ENCODE peak calls at places on chromosomes 1 and 21, in ten cellular contexts. One of them, this sample, is unnamed.

GRCh38 chr1:245180496-245180895 is 25.7 kb downstream of the KIF26B start:
- DNase-seq in CD8-positive, alpha-beta T cell: no peak
- DNase-seq in astrocyte of the spinal cord: peak
- DNase-seq in mucosa of descending colon: no peak
- DNase-seq in fibroblast of pulmonary artery: no peak
- DNase-seq in transverse colon: no peak
- DNase-seq in heart left ventricle: no peak
- DNase-seq in PC-9: no peak
- DNase-seq in fibroblast of the aortic adventitia: no peak
- DNase-seq in bronchial epithelial cell: no peak
- DNase-seq in this sample: no peak

GRCh38 chr21:36125513-36126121 is 9.3 kb upstream of the CBR3 start:
- DNase-seq in fibroblast of pulmonary artery: peak
- DNase-seq in transverse colon: peak
- DNase-seq in bronchial epithelial cell: peak
- DNase-seq in fibroblast of the aortic adventitia: peak
- DNase-seq in CD8-positive, alpha-beta T cell: peak
- DNase-seq in mucosa of descending colon: no peak
- DNase-seq in PC-9: peak
- DNase-seq in astrocyte of the spinal cord: peak
- DNase-seq in heart left ventricle: no peak
- DNase-seq in this sample: peak

GRCh38 chr1:48084826-48085225 is 87.6 kb upstream of the TRABD2B start:
- DNase-seq in heart left ventricle: no peak
- DNase-seq in astrocyte of the spinal cord: no peak
- DNase-seq in fibroblast of pulmonary artery: no peak
- DNase-seq in fibroblast of the aortic adventitia: no peak
- DNase-seq in bronchial epithelial cell: no peak
- DNase-seq in PC-9: no peak
- DNase-seq in mucosa of descending colon: no peak
- DNase-seq in transverse colon: no peak
- DNase-seq in CD8-positive, alpha-beta T cell: no peak
- DNase-seq in this sample: no peak

GRCh38 chr1:211729238-211729637 is 53.8 kb upstream of the NEK2 start:
- DNase-seq in fibroblast of the aortic adventitia: no peak
- DNase-seq in PC-9: no peak
- DNase-seq in CD8-positive, alpha-beta T cell: no peak
- DNase-seq in transverse colon: no peak
- DNase-seq in fibroblast of pulmonary artery: no peak
- DNase-seq in heart left ventricle: no peak
- DNase-seq in bronchial epithelial cell: no peak
- DNase-seq in mucosa of descending colon: no peak
- DNase-seq in astrocyte of the spinal cord: no peak
- DNase-seq in this sample: no peak

GRCh38 chr1:17561252-17561558 is 21.7 kb downstream of the ARHGEF10L start:
- DNase-seq in heart left ventricle: no peak
- DNase-seq in mucosa of descending colon: no peak
- DNase-seq in fibroblast of pulmonary artery: no peak
- DNase-seq in CD8-positive, alpha-beta T cell: no peak
- DNase-seq in PC-9: no peak
- DNase-seq in astrocyte of the spinal cord: peak
- DNase-seq in transverse colon: no peak
- DNase-seq in fibroblast of the aortic adventitia: no peak
- DNase-seq in bronchial epithelial cell: no peak
- DNase-seq in this sample: no peak

GRCh38 chr1:49163041-49163440 is 386.4 kb upstream of the BEND5 start:
- DNase-seq in transverse colon: no peak
- DNase-seq in PC-9: no peak
- DNase-seq in bronchial epithelial cell: peak
- DNase-seq in mucosa of descending colon: no peak
- DNase-seq in fibroblast of pulmonary artery: peak
- DNase-seq in astrocyte of the spinal cord: peak
- DNase-seq in CD8-positive, alpha-beta T cell: no peak
- DNase-seq in heart left ventricle: no peak
- DNase-seq in fibroblast of the aortic adventitia: no peak
- DNase-seq in this sample: peak

GRCh38 chr1:182637769-182638168 is 33.6 kb upstream of the RGS16 start:
- DNase-seq in fibroblast of the aortic adventitia: no peak
- DNase-seq in heart left ventricle: no peak
- DNase-seq in bronchial epithelial cell: no peak
- DNase-seq in transverse colon: no peak
- DNase-seq in CD8-positive, alpha-beta T cell: no peak
- DNase-seq in mucosa of descending colon: no peak
- DNase-seq in astrocyte of the spinal cord: no peak
- DNase-seq in fibroblast of pulmonary artery: no peak
- DNase-seq in PC-9: no peak
- DNase-seq in this sample: no peak

GRCh38 chr1:204746838-204747442 is 61.4 kb upstream of the LRRN2 start:
- DNase-seq in PC-9: no peak
- DNase-seq in bronchial epithelial cell: peak
- DNase-seq in CD8-positive, alpha-beta T cell: peak
- DNase-seq in transverse colon: peak
- DNase-seq in fibroblast of pulmonary artery: peak
- DNase-seq in heart left ventricle: no peak
- DNase-seq in mucosa of descending colon: no peak
- DNase-seq in fibroblast of the aortic adventitia: peak
- DNase-seq in astrocyte of the spinal cord: peak
- DNase-seq in this sample: peak

GRCh38 chr21:41317458-41317857 is 857 bp downstream of the FAM3B start:
- DNase-seq in bronchial epithelial cell: no peak
- DNase-seq in transverse colon: no peak
- DNase-seq in heart left ventricle: no peak
- DNase-seq in PC-9: no peak
- DNase-seq in CD8-positive, alpha-beta T cell: no peak
- DNase-seq in fibroblast of the aortic adventitia: no peak
- DNase-seq in mucosa of descending colon: no peak
- DNase-seq in fibroblast of pulmonary artery: no peak
- DNase-seq in astrocyte of the spinal cord: no peak
- DNase-seq in this sample: no peak

GRCh38 chr1:155966135-155966534 is 12.2 kb downstream of the ARHGEF2 start:
- DNase-seq in bronchial epithelial cell: no peak
- DNase-seq in CD8-positive, alpha-beta T cell: no peak
- DNase-seq in PC-9: no peak
- DNase-seq in fibroblast of pulmonary artery: no peak
- DNase-seq in fibroblast of the aortic adventitia: no peak
- DNase-seq in heart left ventricle: no peak
- DNase-seq in astrocyte of the spinal cord: no peak
- DNase-seq in transverse colon: no peak
- DNase-seq in mucosa of descending colon: no peak
- DNase-seq in this sample: no peak
- TF ChIP-seq CTCF in bronchial epithelial cell: no peak
- TF ChIP-seq CTCF in CD8-positive, alpha-beta T cell: no peak
- TF ChIP-seq CTCF in PC-9: no peak
- TF ChIP-seq CTCF in fibroblast of pulmonary artery: peak
- TF ChIP-seq CTCF in fibroblast of the aortic adventitia: peak
- TF ChIP-seq CTCF in heart left ventricle: peak
- TF ChIP-seq CTCF in astrocyte of the spinal cord: peak
- TF ChIP-seq CTCF in transverse colon: no peak
- TF ChIP-seq CTCF in mucosa of descending colon: no peak
- TF ChIP-seq CTCF in this sample: no peak

GRCh38 chr1:109622103-109622892 is 2.7 kb downstream of the AMPD2 start:
- DNase-seq in fibroblast of the aortic adventitia: no peak
- DNase-seq in transverse colon: no peak
- DNase-seq in mucosa of descending colon: no peak
- DNase-seq in bronchial epithelial cell: no peak
- DNase-seq in PC-9: peak
- DNase-seq in fibroblast of pulmonary artery: no peak
- DNase-seq in astrocyte of the spinal cord: no peak
- DNase-seq in heart left ventricle: no peak
- DNase-seq in CD8-positive, alpha-beta T cell: no peak
- DNase-seq in this sample: no peak
- H3K4me3 ChIP-seq in fibroblast of the aortic adventitia: peak
- H3K4me3 ChIP-seq in transverse colon: no peak
- H3K4me3 ChIP-seq in mucosa of descending colon: no peak
- H3K4me3 ChIP-seq in bronchial epithelial cell: no peak
- H3K4me3 ChIP-seq in PC-9: no peak
- H3K4me3 ChIP-seq in fibroblast of pulmonary artery: peak
- H3K4me3 ChIP-seq in astrocyte of the spinal cord: peak
- H3K4me3 ChIP-seq in heart left ventricle: no peak
- H3K4me3 ChIP-seq in CD8-positive, alpha-beta T cell: peak
- H3K4me3 ChIP-seq in this sample: no peak

GRCh38 chr1:218451415-218451814 is 106.3 kb downstream of the TGFB2 start:
- DNase-seq in mucosa of descending colon: no peak
- DNase-seq in heart left ventricle: no peak
- DNase-seq in fibroblast of the aortic adventitia: no peak
- DNase-seq in PC-9: no peak
- DNase-seq in CD8-positive, alpha-beta T cell: no peak
- DNase-seq in bronchial epithelial cell: no peak
- DNase-seq in transverse colon: no peak
- DNase-seq in fibroblast of pulmonary artery: no peak
- DNase-seq in astrocyte of the spinal cord: no peak
- DNase-seq in this sample: no peak
- TF ChIP-seq CTCF in mucosa of descending colon: no peak
- TF ChIP-seq CTCF in heart left ventricle: no peak
- TF ChIP-seq CTCF in fibroblast of the aortic adventitia: no peak
- TF ChIP-seq CTCF in PC-9: no peak
- TF ChIP-seq CTCF in CD8-positive, alpha-beta T cell: no peak
- TF ChIP-seq CTCF in bronchial epithelial cell: no peak
- TF ChIP-seq CTCF in transverse colon: no peak
- TF ChIP-seq CTCF in fibroblast of pulmonary artery: no peak
- TF ChIP-seq CTCF in astrocyte of the spinal cord: no peak
- TF ChIP-seq CTCF in this sample: no peak

GRCh38 chr1:5733596-5733995 is 258.6 kb downstream of the NPHP4 start:
- DNase-seq in astrocyte of the spinal cord: no peak
- DNase-seq in fibroblast of pulmonary artery: no peak
- DNase-seq in bronchial epithelial cell: no peak
- DNase-seq in PC-9: no peak
- DNase-seq in heart left ventricle: no peak
- DNase-seq in CD8-positive, alpha-beta T cell: no peak
- DNase-seq in transverse colon: no peak
- DNase-seq in mucosa of descending colon: no peak
- DNase-seq in fibroblast of the aortic adventitia: no peak
- DNase-seq in this sample: no peak

GRCh38 chr1:5728956-5729355 is 263.3 kb downstream of the NPHP4 start:
- DNase-seq in CD8-positive, alpha-beta T cell: no peak
- DNase-seq in PC-9: no peak
- DNase-seq in fibroblast of pulmonary artery: no peak
- DNase-seq in astrocyte of the spinal cord: no peak
- DNase-seq in heart left ventricle: no peak
- DNase-seq in bronchial epithelial cell: no peak
- DNase-seq in mucosa of descending colon: no peak
- DNase-seq in transverse colon: no peak
- DNase-seq in fibroblast of the aortic adventitia: no peak
- DNase-seq in this sample: no peak

GRCh38 chr1:5729636-5730145 is 262.5 kb downstream of the NPHP4 start:
- DNase-seq in fibroblast of pulmonary artery: no peak
- DNase-seq in mucosa of descending colon: no peak
- DNase-seq in transverse colon: no peak
- DNase-seq in fibroblast of the aortic adventitia: no peak
- DNase-seq in bronchial epithelial cell: no peak
- DNase-seq in CD8-positive, alpha-beta T cell: no peak
- DNase-seq in PC-9: no peak
- DNase-seq in heart left ventricle: no peak
- DNase-seq in astrocyte of the spinal cord: no peak
- DNase-seq in this sample: no peak

GRCh38 chr1:5730272-5731109 is 261.7 kb downstream of the NPHP4 start:
- DNase-seq in fibroblast of pulmonary artery: no peak
- DNase-seq in CD8-positive, alpha-beta T cell: no peak
- DNase-seq in PC-9: no peak
- DNase-seq in transverse colon: no peak
- DNase-seq in mucosa of descending colon: no peak
- DNase-seq in bronchial epithelial cell: no peak
- DNase-seq in fibroblast of the aortic adventitia: no peak
- DNase-seq in heart left ventricle: no peak
- DNase-seq in astrocyte of the spinal cord: no peak
- DNase-seq in this sample: peak

DNA sequence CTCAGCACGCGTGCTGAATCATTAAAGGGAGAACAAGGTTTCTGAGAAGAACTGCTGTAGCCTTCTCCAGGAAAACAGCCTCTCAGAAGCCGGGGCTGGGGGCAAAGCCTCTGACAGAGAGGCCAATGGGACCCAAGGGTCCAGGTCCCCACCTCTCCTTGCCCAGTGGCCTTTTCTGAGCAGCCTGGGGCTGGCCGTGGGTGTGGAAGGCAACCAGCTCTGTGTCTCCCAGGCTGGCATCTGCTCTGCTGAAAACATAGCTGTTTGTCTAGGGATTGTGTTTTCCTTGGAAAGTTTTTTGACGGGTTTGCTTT is 261.2 kb downstream of the NPHP4 start:
- DNase-seq in astrocyte of the spinal cord: no peak
- DNase-seq in CD8-positive, alpha-beta T cell: no peak
- DNase-seq in transverse colon: no peak
- DNase-seq in fibroblast of the aortic adventitia: no peak
- DNase-seq in mucosa of descending colon: no peak
- DNase-seq in PC-9: no peak
- DNase-seq in heart left ventricle: no peak
- DNase-seq in fibroblast of pulmonary artery: no peak
- DNase-seq in bronchial epithelial cell: no peak
- DNase-seq in this sample: no peak
- H3K4me3 ChIP-seq in astrocyte of the spinal cord: no peak
- H3K4me3 ChIP-seq in CD8-positive, alpha-beta T cell: no peak
- H3K4me3 ChIP-seq in transverse colon: no peak
- H3K4me3 ChIP-seq in fibroblast of the aortic adventitia: no peak
- H3K4me3 ChIP-seq in mucosa of descending colon: no peak
- H3K4me3 ChIP-seq in PC-9: no peak
- H3K4me3 ChIP-seq in heart left ventricle: no peak
- H3K4me3 ChIP-seq in fibroblast of pulmonary artery: no peak
- H3K4me3 ChIP-seq in bronchial epithelial cell: no peak
- H3K4me3 ChIP-seq in this sample: no peak